ENCODE peak calls at places on chromosomes 12 and 14, in six cellular contexts. R is ovary, K is hepatocyte, E is astrocyte, V is aorta, X is A549. Q is an unnamed sample.

GRCh38 chr12:6778212-6778570 is 5.9 kb downstream of the LAG3 start:
- DNase-seq in E (no peak), R (peak), K (peak), X (no peak), V (no peak), Q (no peak)

GRCh38 chr12:45762185-45763110 is 32.9 kb downstream of the ARID2 start:
- DNase-seq in V (no peak), X (peak), R (no peak), K (peak), E (peak), Q (no peak)

GRCh38 chr12:32070370-32070769 is 36.3 kb upstream of the BICD1 start:
- DNase-seq in K (no peak), E (no peak), X (no peak), R (no peak), V (no peak), Q (no peak)

GRCh38 chr14:69259531-69260245 is at the start of gene GALNT16:
- DNase-seq in V (no peak), E (peak), K (peak), R (peak), X (peak), Q (no peak)

GRCh38 chr14:77133718-77134338 is 7.8 kb downstream of the ZDHHC22 start:
- DNase-seq in R (peak), V (no peak), X (peak), K (peak), E (peak), Q (no peak)

GRCh38 chr12:31362115-31362758 is 36.3 kb upstream of the SINHCAF start:
- DNase-seq in R (no peak), K (peak), V (no peak), E (no peak), X (no peak), Q (no peak)

GRCh38 chr12:113472191-113473190 is 820 bp upstream of the LHX5 start:
- DNase-seq in V (no peak), K (no peak), R (no peak), E (no peak), X (no peak), Q (no peak)

GRCh38 chr12:113461666-113462065 is 10.0 kb downstream of the LHX5 start:
- DNase-seq in E (no peak), R (no peak), K (no peak), X (peak), V (no peak), Q (no peak)

GRCh38 chr12:45914090-45914489 is 76.3 kb downstream of the SCAF11 start:
- DNase-seq in V (no peak), E (peak), R (no peak), X (no peak), K (peak), Q (no peak)

GRCh38 chr12:6323340-6323994 is 13.0 kb downstream of the PLEKHG6 start:
- DNase-seq in X (peak), V (peak), R (no peak), E (peak), K (peak), Q (no peak)

GRCh38 chr12:121581681-121582439 is 1.0 kb upstream of the KDM2B start:
- DNase-seq in V (peak), R (peak), K (no peak), X (no peak), E (no peak), Q (no peak)

GRCh38 chr12:66482880-66483279 is 180.6 kb downstream of the HELB start:
- DNase-seq in E (no peak), V (no peak), X (no peak), R (no peak), K (no peak), Q (no peak)

GRCh38 chr14:95320076-95320895 is 578 bp upstream of the CLMN start:
- DNase-seq in R (peak), X (no peak), V (peak), K (no peak), E (no peak), Q (no peak)

GRCh38 chr12:31516702-31517101 is 74.2 kb downstream of the DENND5B start:
- DNase-seq in K (no peak), V (no peak), R (no peak), X (no peak), E (no peak), Q (no peak)

GRCh38 chr12:68036642-68037041 is 47.4 kb downstream of the IFNG-AS1 start:
- DNase-seq in K (no peak), X (no peak), R (no peak), E (no peak), V (no peak), Q (no peak)

GRCh38 chr12:52944683-52945388 is 4.1 kb upstream of the KRT18 start:
- DNase-seq in E (no peak), K (no peak), R (no peak), X (no peak), V (no peak), Q (no peak)

GRCh38 chr12:52946797-52947547 is 1.9 kb upstream of the KRT18 start:
- DNase-seq in E (peak), X (no peak), R (no peak), K (no peak), V (no peak), Q (no peak)

GRCh38 chr12:52945389-52946232 is 3.3 kb upstream of the KRT18 start:
- DNase-seq in R (no peak), V (no peak), X (no peak), E (peak), K (peak), Q (no peak)

GRCh38 chr12:52947738-52948423 is 1.0 kb upstream of the KRT18 start:
- DNase-seq in E (no peak), K (no peak), R (no peak), X (no peak), V (no peak), Q (no peak)

DNA sequence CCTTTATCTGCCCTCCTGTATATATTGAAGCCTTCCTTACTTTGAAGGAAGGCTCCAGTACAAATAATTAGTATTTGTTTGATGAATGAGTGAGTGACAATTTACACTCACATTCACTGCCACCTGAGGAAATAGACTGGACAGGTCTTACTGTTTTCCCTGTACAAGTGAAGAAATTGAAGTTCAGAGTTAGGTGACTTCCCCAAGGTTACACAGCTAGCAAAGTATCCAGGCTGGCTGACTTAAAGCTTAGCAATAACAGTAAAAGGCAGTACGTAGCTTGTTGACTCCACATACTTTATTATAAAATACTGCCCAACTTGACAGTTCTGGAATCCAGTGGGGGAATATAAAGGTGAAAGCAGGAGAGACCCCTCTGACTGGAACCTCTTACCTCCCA is 2.6 kb upstream of the KRT18 start:
- DNase-seq in E (no peak), V (no peak), K (no peak), R (no peak), X (no peak), Q (no peak)
- H3K4me3 ChIP-seq in E (no peak), V (no peak), K (no peak), R (no peak), X (no peak), Q (no peak)

GRCh38 chr14:22979748-22980392 is 2.5 kb downstream of the AJUBA start:
- DNase-seq in X (no peak), R (no peak), E (no peak), V (no peak), K (no peak), Q (no peak)

GRCh38 chr14:22980672-22981089 is 1.7 kb downstream of the AJUBA start:
- DNase-seq in X (peak), R (peak), K (peak), E (no peak), V (peak), Q (no peak)

GRCh38 chr14:22981090-22982012 is 1.0 kb downstream of the AJUBA start:
- DNase-seq in R (peak), K (peak), X (peak), V (peak), E (no peak), Q (no peak)

GRCh38 chr14:22982477-22983245 is at the start of gene AJUBA:
- DNase-seq in E (peak), R (peak), X (peak), V (peak), K (peak), Q (no peak)

DNA sequence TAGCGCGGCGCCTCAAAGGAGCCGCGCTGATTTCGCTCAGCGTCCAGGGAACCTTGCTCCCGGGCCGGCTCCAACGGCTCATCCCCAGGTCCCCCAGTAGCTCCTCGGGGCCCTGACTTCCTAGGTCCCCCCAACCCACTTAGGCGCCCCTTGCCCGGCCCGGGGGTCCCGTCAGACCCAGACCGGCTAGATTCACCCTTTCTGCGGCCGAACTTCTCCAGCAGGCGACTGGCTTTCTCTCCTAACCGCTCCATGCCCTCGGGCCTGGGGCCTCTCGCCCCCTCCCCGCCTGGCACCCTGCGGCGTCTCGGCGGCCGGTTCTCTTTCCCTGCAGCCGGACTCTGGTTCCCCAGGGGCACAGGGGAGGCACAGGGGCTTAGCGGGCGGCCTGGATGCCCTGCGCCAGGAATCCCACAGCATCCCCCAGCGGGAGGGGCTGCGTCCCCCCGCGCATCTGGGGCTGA is 306 bp downstream of the AJUBA start:
- DNase-seq in K (no peak), R (no peak), X (no peak), V (peak), E (no peak), Q (no peak)
- H3K27ac ChIP-seq in K (peak), R (peak), X (peak), V (peak), E (peak), Q (peak)

GRCh38 chr14:25052921-25053320 is 3.0 kb upstream of the STXBP6 start:
- DNase-seq in K (no peak), R (no peak), X (no peak), E (no peak), V (no peak), Q (no peak)

GRCh38 chr14:25055998-25056687 is 6.2 kb upstream of the STXBP6 start:
- DNase-seq in E (peak), K (no peak), R (no peak), V (no peak), X (no peak), Q (no peak)

GRCh38 chr14:25055005-25055404 is 5.1 kb upstream of the STXBP6 start:
- DNase-seq in R (no peak), E (no peak), K (no peak), V (no peak), X (no peak), Q (no peak)

GRCh38 chr14:25053585-25053984 is 3.6 kb upstream of the STXBP6 start:
- DNase-seq in K (no peak), R (no peak), V (no peak), E (no peak), X (no peak), Q (no peak)

GRCh38 chr14:25056688-25057078 is 6.7 kb upstream of the STXBP6 start:
- DNase-seq in V (no peak), K (no peak), X (no peak), E (peak), R (no peak), Q (no peak)
- H3K4me3 ChIP-seq in V (no peak), K (no peak), X (no peak), E (no peak), R (no peak), Q (no peak)

GRCh38 chr14:85566603-85567002 is 36.7 kb downstream of the FLRT2 start:
- DNase-seq in R (no peak), V (no peak), E (peak), K (no peak), X (no peak), Q (no peak)
- H3K27ac ChIP-seq in R (no peak), V (no peak), E (peak), K (peak), X (no peak), Q (peak)